ENCODE peak calls at places on chromosomes 13 and 19, in five cellular contexts. One of them, this sample, is unnamed.

GRCh38 chr19:5214902-5215301 is 125.7 kb downstream of the PTPRS start:
- DNase-seq in transverse colon: no peak
- DNase-seq in stimulated activated CD8-positive, alpha-beta memory T cell treated with anti-CD3 and anti-CD28 coated beads, Interleukin-7, amount 100 ng/mL, for 1 hour: no peak
- DNase-seq in PC-3: no peak
- DNase-seq in NCI-H187: no peak
- DNase-seq in this sample: no peak

GRCh38 chr19:13865578-13866462 is 11.1 kb upstream of the NANOS3 start:
- DNase-seq in stimulated activated CD8-positive, alpha-beta memory T cell treated with anti-CD3 and anti-CD28 coated beads, Interleukin-7, amount 100 ng/mL, for 1 hour: no peak
- DNase-seq in PC-3: no peak
- DNase-seq in NCI-H187: no peak
- DNase-seq in transverse colon: no peak
- DNase-seq in this sample: no peak

GRCh38 chr19:14555918-14556661 is 15.8 kb downstream of the NDUFB7 start:
- DNase-seq in PC-3: peak; percentile 53
- DNase-seq in NCI-H187: no peak
- DNase-seq in stimulated activated CD8-positive, alpha-beta memory T cell treated with anti-CD3 and anti-CD28 coated beads, Interleukin-7, amount 100 ng/mL, for 1 hour: no peak
- DNase-seq in transverse colon: no peak
- DNase-seq in this sample: no peak

GRCh38 chr13:28246891-28247290 is 108.5 kb downstream of the PAN3 start:
- DNase-seq in PC-3: no peak
- DNase-seq in stimulated activated CD8-positive, alpha-beta memory T cell treated with anti-CD3 and anti-CD28 coated beads, Interleukin-7, amount 100 ng/mL, for 1 hour: no peak
- DNase-seq in transverse colon: no peak
- DNase-seq in NCI-H187: no peak
- DNase-seq in this sample: no peak

GRCh38 chr13:80303225-80303811 is 37.6 kb downstream of the SPRY2 start:
- DNase-seq in PC-3: no peak
- DNase-seq in stimulated activated CD8-positive, alpha-beta memory T cell treated with anti-CD3 and anti-CD28 coated beads, Interleukin-7, amount 100 ng/mL, for 1 hour: no peak
- DNase-seq in NCI-H187: no peak
- DNase-seq in transverse colon: no peak
- DNase-seq in this sample: no peak

GRCh38 chr19:17950310-17951150 is 16.4 kb upstream of the KCNN1 start:
- DNase-seq in transverse colon: no peak
- DNase-seq in NCI-H187: no peak
- DNase-seq in PC-3: no peak
- DNase-seq in stimulated activated CD8-positive, alpha-beta memory T cell treated with anti-CD3 and anti-CD28 coated beads, Interleukin-7, amount 100 ng/mL, for 1 hour: no peak
- DNase-seq in this sample: peak; percentile 68

GRCh38 chr13:103157034-103157433 is 90.8 kb upstream of the SLC10A2 start:
- DNase-seq in PC-3: peak; percentile 5
- DNase-seq in transverse colon: no peak
- DNase-seq in NCI-H187: no peak
- DNase-seq in stimulated activated CD8-positive, alpha-beta memory T cell treated with anti-CD3 and anti-CD28 coated beads, Interleukin-7, amount 100 ng/mL, for 1 hour: no peak
- DNase-seq in this sample: no peak

GRCh38 chr13:90315061-90315460 is 1032.4 kb upstream of the MIR17HG start:
- DNase-seq in transverse colon: no peak
- DNase-seq in NCI-H187: no peak
- DNase-seq in PC-3: no peak
- DNase-seq in stimulated activated CD8-positive, alpha-beta memory T cell treated with anti-CD3 and anti-CD28 coated beads, Interleukin-7, amount 100 ng/mL, for 1 hour: no peak
- DNase-seq in this sample: no peak

GRCh38 chr13:41465215-41465907 is 8.0 kb downstream of the RGCC start:
- DNase-seq in transverse colon: peak; percentile 70
- DNase-seq in stimulated activated CD8-positive, alpha-beta memory T cell treated with anti-CD3 and anti-CD28 coated beads, Interleukin-7, amount 100 ng/mL, for 1 hour: peak; percentile 69
- DNase-seq in NCI-H187: no peak
- DNase-seq in PC-3: peak; percentile 47
- DNase-seq in this sample: no peak

GRCh38 chr19:33685541-33685940 is 63.8 kb downstream of the CHST8 start:
- DNase-seq in transverse colon: no peak
- DNase-seq in stimulated activated CD8-positive, alpha-beta memory T cell treated with anti-CD3 and anti-CD28 coated beads, Interleukin-7, amount 100 ng/mL, for 1 hour: no peak
- DNase-seq in PC-3: no peak
- DNase-seq in NCI-H187: no peak
- DNase-seq in this sample: no peak

GRCh38 chr13:98443329-98443728 is 133.6 kb downstream of the STK24 start:
- DNase-seq in stimulated activated CD8-positive, alpha-beta memory T cell treated with anti-CD3 and anti-CD28 coated beads, Interleukin-7, amount 100 ng/mL, for 1 hour: no peak
- DNase-seq in PC-3: peak; percentile 63
- DNase-seq in NCI-H187: no peak
- DNase-seq in transverse colon: no peak
- DNase-seq in this sample: no peak

GRCh38 chr13:24215732-24216131 is 55.2 kb downstream of the SPATA13 start:
- DNase-seq in PC-3: peak; percentile 37
- DNase-seq in NCI-H187: no peak
- DNase-seq in stimulated activated CD8-positive, alpha-beta memory T cell treated with anti-CD3 and anti-CD28 coated beads, Interleukin-7, amount 100 ng/mL, for 1 hour: no peak
- DNase-seq in transverse colon: no peak
- DNase-seq in this sample: no peak

GRCh38 chr19:34171539-34171876 is 796 bp upstream of the LSM14A start:
- DNase-seq in transverse colon: no peak
- DNase-seq in NCI-H187: no peak
- DNase-seq in stimulated activated CD8-positive, alpha-beta memory T cell treated with anti-CD3 and anti-CD28 coated beads, Interleukin-7, amount 100 ng/mL, for 1 hour: no peak
- DNase-seq in PC-3: peak; percentile 6
- DNase-seq in this sample: no peak

GRCh38 chr13:96684472-96684871 is 309.8 kb downstream of the OXGR1 start:
- DNase-seq in stimulated activated CD8-positive, alpha-beta memory T cell treated with anti-CD3 and anti-CD28 coated beads, Interleukin-7, amount 100 ng/mL, for 1 hour: no peak
- DNase-seq in NCI-H187: no peak
- DNase-seq in transverse colon: no peak
- DNase-seq in PC-3: no peak
- DNase-seq in this sample: no peak

GRCh38 chr19:29515706-29516357 is 10.0 kb upstream of the VSTM2B start:
- DNase-seq in PC-3: no peak
- DNase-seq in NCI-H187: no peak
- DNase-seq in stimulated activated CD8-positive, alpha-beta memory T cell treated with anti-CD3 and anti-CD28 coated beads, Interleukin-7, amount 100 ng/mL, for 1 hour: no peak
- DNase-seq in transverse colon: no peak
- DNase-seq in this sample: no peak

GRCh38 chr13:40116008-40116407 is 460.5 kb downstream of the COG6 start:
- DNase-seq in NCI-H187: no peak
- DNase-seq in stimulated activated CD8-positive, alpha-beta memory T cell treated with anti-CD3 and anti-CD28 coated beads, Interleukin-7, amount 100 ng/mL, for 1 hour: no peak
- DNase-seq in transverse colon: peak; percentile 79
- DNase-seq in PC-3: peak; percentile 72
- DNase-seq in this sample: no peak

GRCh38 chr19:41095703-41096102 is 7.5 kb downstream of the CYP2A13 start:
- DNase-seq in transverse colon: no peak
- DNase-seq in stimulated activated CD8-positive, alpha-beta memory T cell treated with anti-CD3 and anti-CD28 coated beads, Interleukin-7, amount 100 ng/mL, for 1 hour: no peak
- DNase-seq in NCI-H187: no peak
- DNase-seq in PC-3: no peak
- DNase-seq in this sample: no peak

GRCh38 chr13:39682788-39683187 is 27.3 kb downstream of the COG6 start:
- DNase-seq in NCI-H187: no peak
- DNase-seq in PC-3: no peak
- DNase-seq in transverse colon: no peak
- DNase-seq in stimulated activated CD8-positive, alpha-beta memory T cell treated with anti-CD3 and anti-CD28 coated beads, Interleukin-7, amount 100 ng/mL, for 1 hour: no peak
- DNase-seq in this sample: no peak

GRCh38 chr19:5103061-5103701 is 134.3 kb downstream of the KDM4B start:
- DNase-seq in transverse colon: no peak
- DNase-seq in stimulated activated CD8-positive, alpha-beta memory T cell treated with anti-CD3 and anti-CD28 coated beads, Interleukin-7, amount 100 ng/mL, for 1 hour: no peak
- DNase-seq in PC-3: no peak
- DNase-seq in NCI-H187: no peak
- DNase-seq in this sample: no peak

GRCh38 chr19:45320997-45321775 is 1.5 kb downstream of the CKM start:
- DNase-seq in transverse colon: no peak
- DNase-seq in NCI-H187: no peak
- DNase-seq in PC-3: no peak
- DNase-seq in stimulated activated CD8-positive, alpha-beta memory T cell treated with anti-CD3 and anti-CD28 coated beads, Interleukin-7, amount 100 ng/mL, for 1 hour: no peak
- DNase-seq in this sample: no peak

GRCh38 chr13:25575562-25575961 is 203.8 kb downstream of the ATP8A2 start:
- DNase-seq in transverse colon: no peak
- DNase-seq in PC-3: peak; percentile 19
- DNase-seq in stimulated activated CD8-positive, alpha-beta memory T cell treated with anti-CD3 and anti-CD28 coated beads, Interleukin-7, amount 100 ng/mL, for 1 hour: no peak
- DNase-seq in NCI-H187: no peak
- DNase-seq in this sample: no peak

GRCh38 chr19:30879225-30879624 is 470.0 kb downstream of the TSHZ3 start:
- DNase-seq in PC-3: no peak
- DNase-seq in transverse colon: no peak
- DNase-seq in stimulated activated CD8-positive, alpha-beta memory T cell treated with anti-CD3 and anti-CD28 coated beads, Interleukin-7, amount 100 ng/mL, for 1 hour: no peak
- DNase-seq in NCI-H187: no peak
- DNase-seq in this sample: no peak

GRCh38 chr19:16801599-16801998 is 27.6 kb upstream of the SIN3B start:
- DNase-seq in stimulated activated CD8-positive, alpha-beta memory T cell treated with anti-CD3 and anti-CD28 coated beads, Interleukin-7, amount 100 ng/mL, for 1 hour: no peak
- DNase-seq in transverse colon: no peak
- DNase-seq in PC-3: peak; percentile 61
- DNase-seq in NCI-H187: no peak
- DNase-seq in this sample: no peak

GRCh38 chr19:3852614-3853254 is 16.1 kb downstream of the ZFR2 start:
- DNase-seq in transverse colon: peak; percentile 54
- DNase-seq in stimulated activated CD8-positive, alpha-beta memory T cell treated with anti-CD3 and anti-CD28 coated beads, Interleukin-7, amount 100 ng/mL, for 1 hour: peak; percentile 14
- DNase-seq in NCI-H187: no peak
- DNase-seq in PC-3: peak; percentile 88
- DNase-seq in this sample: no peak

GRCh38 chr19:16896098-16896912 is 7.5 kb downstream of the F2RL3 start:
- DNase-seq in PC-3: no peak
- DNase-seq in stimulated activated CD8-positive, alpha-beta memory T cell treated with anti-CD3 and anti-CD28 coated beads, Interleukin-7, amount 100 ng/mL, for 1 hour: no peak
- DNase-seq in transverse colon: peak; percentile 37
- DNase-seq in NCI-H187: no peak
- DNase-seq in this sample: no peak

GRCh38 chr13:94140027-94140426 is 339.5 kb downstream of the DCT start:
- DNase-seq in NCI-H187: no peak
- DNase-seq in transverse colon: no peak
- DNase-seq in PC-3: no peak
- DNase-seq in stimulated activated CD8-positive, alpha-beta memory T cell treated with anti-CD3 and anti-CD28 coated beads, Interleukin-7, amount 100 ng/mL, for 1 hour: no peak
- DNase-seq in this sample: no peak